ENCODE peak calls at places on chromosome X, in four cellular contexts. One of them, this sample, is unnamed.

GRCh38 chrX:41526925-41527324 is 79.8 kb downstream of the NYX start:
- DNase-seq in mesendoderm: no peak
- DNase-seq in trophoblast cell: no peak
- DNase-seq in H1: no peak
- DNase-seq in this sample: no peak

GRCh38 chrX:20217279-20217678 is 49.4 kb downstream of the RPS6KA3 start:
- DNase-seq in H1: no peak
- DNase-seq in mesendoderm: no peak
- DNase-seq in trophoblast cell: no peak
- DNase-seq in this sample: no peak

GRCh38 chrX:151680805-151681204 is 14.5 kb upstream of the PRRG3 start:
- DNase-seq in H1: peak; percentile 86
- DNase-seq in trophoblast cell: peak; percentile 69
- DNase-seq in mesendoderm: peak; percentile 62
- DNase-seq in this sample: peak; percentile 74

GRCh38 chrX:48045410-48046311 is 25.8 kb downstream of the ZNF630 start:
- DNase-seq in mesendoderm: peak; percentile 79
- DNase-seq in trophoblast cell: peak; percentile 87
- DNase-seq in H1: no peak
- DNase-seq in this sample: no peak

GRCh38 chrX:103656623-103657022 is 27.8 kb downstream of the TCEAL1 start:
- DNase-seq in mesendoderm: no peak
- DNase-seq in H1: no peak
- DNase-seq in trophoblast cell: peak; percentile 61
- DNase-seq in this sample: no peak

GRCh38 chrX:128057421-128057820 is 5.2 kb upstream of the ACTRT1 start:
- DNase-seq in mesendoderm: no peak
- DNase-seq in trophoblast cell: no peak
- DNase-seq in H1: no peak
- DNase-seq in this sample: no peak

GRCh38 chrX:40550069-40550468 is 30.7 kb upstream of the ATP6AP2 start:
- DNase-seq in mesendoderm: no peak
- DNase-seq in H1: no peak
- DNase-seq in trophoblast cell: no peak
- DNase-seq in this sample: no peak

GRCh38 chrX:75107863-75108509 is 48.1 kb downstream of the ABCB7 start:
- DNase-seq in trophoblast cell: no peak
- DNase-seq in H1: no peak
- DNase-seq in mesendoderm: peak; percentile 46
- DNase-seq in this sample: peak; percentile 34

GRCh38 chrX:82666355-82666754 is 841.7 kb upstream of the POU3F4 start:
- DNase-seq in H1: no peak
- DNase-seq in mesendoderm: peak; percentile 44
- DNase-seq in trophoblast cell: no peak
- DNase-seq in this sample: no peak

GRCh38 chrX:13007519-13008188 is 32.7 kb downstream of the TMSB4X start:
- DNase-seq in mesendoderm: no peak
- DNase-seq in H1: no peak
- DNase-seq in trophoblast cell: no peak
- DNase-seq in this sample: no peak

GRCh38 chrX:86806786-86807185 is 658.5 kb downstream of the DACH2 start:
- DNase-seq in mesendoderm: peak; percentile 66
- DNase-seq in trophoblast cell: peak; percentile 37
- DNase-seq in H1: no peak
- DNase-seq in this sample: peak; percentile 28

GRCh38 chrX:68273887-68274286 is 159.4 kb downstream of the OPHN1 start:
- DNase-seq in mesendoderm: peak; percentile 74
- DNase-seq in H1: no peak
- DNase-seq in trophoblast cell: no peak
- DNase-seq in this sample: peak; percentile 29

GRCh38 chrX:152930516-152930915 is 32.6 kb downstream of the ZNF185 start:
- DNase-seq in trophoblast cell: no peak
- DNase-seq in H1: no peak
- DNase-seq in mesendoderm: no peak
- DNase-seq in this sample: no peak

GRCh38 chrX:28135378-28136047 is 154.3 kb upstream of the DCAF8L1 start:
- DNase-seq in H1: no peak
- DNase-seq in trophoblast cell: no peak
- DNase-seq in mesendoderm: no peak
- DNase-seq in this sample: no peak

GRCh38 chrX:38664285-38664684 is 102.9 kb downstream of the TSPAN7 start:
- DNase-seq in trophoblast cell: peak; percentile 47
- DNase-seq in mesendoderm: peak; percentile 48
- DNase-seq in H1: no peak
- DNase-seq in this sample: no peak

GRCh38 chrX:23907106-23907495 is 637 bp downstream of the APOO start:
- DNase-seq in mesendoderm: peak; percentile 37
- DNase-seq in H1: no peak
- DNase-seq in trophoblast cell: no peak
- DNase-seq in this sample: no peak

GRCh38 chrX:80879916-80880315 is 70.2 kb upstream of the BRWD3 start:
- DNase-seq in H1: no peak
- DNase-seq in mesendoderm: peak; percentile 1
- DNase-seq in trophoblast cell: peak; percentile 19
- DNase-seq in this sample: no peak

GRCh38 chrX:112808007-112808406 is 32.6 kb downstream of the AMOT start:
- DNase-seq in trophoblast cell: no peak
- DNase-seq in H1: no peak
- DNase-seq in mesendoderm: no peak
- DNase-seq in this sample: no peak

GRCh38 chrX:27675493-27675892 is 85.3 kb downstream of the DCAF8L2 start:
- DNase-seq in H1: no peak
- DNase-seq in trophoblast cell: peak; percentile 14
- DNase-seq in mesendoderm: peak; percentile 3
- DNase-seq in this sample: no peak

GRCh38 chrX:133215747-133216146 is 2.4 kb downstream of the TFDP3 start:
- DNase-seq in mesendoderm: peak; percentile 37
- DNase-seq in H1: no peak
- DNase-seq in trophoblast cell: peak; percentile 59
- DNase-seq in this sample: no peak

GRCh38 chrX:12919620-12920019 is 13.2 kb downstream of the TLR8 start:
- DNase-seq in mesendoderm: no peak
- DNase-seq in trophoblast cell: no peak
- DNase-seq in H1: no peak
- DNase-seq in this sample: no peak

GRCh38 chrX:106963111-106963510 is 36.9 kb downstream of the MORC4 start:
- DNase-seq in trophoblast cell: no peak
- DNase-seq in H1: no peak
- DNase-seq in mesendoderm: no peak
- DNase-seq in this sample: no peak

GRCh38 chrX:21354725-21355124 is 19.5 kb upstream of the CNKSR2 start:
- DNase-seq in trophoblast cell: peak; percentile 48
- DNase-seq in mesendoderm: no peak
- DNase-seq in H1: no peak
- DNase-seq in this sample: no peak

GRCh38 chrX:74434336-74434735 is 13.0 kb downstream of the SLC16A2 start:
- DNase-seq in trophoblast cell: no peak
- DNase-seq in mesendoderm: no peak
- DNase-seq in H1: no peak
- DNase-seq in this sample: no peak

GRCh38 chrX:122046226-122046625 is 998.8 kb downstream of the GLUD2 start:
- DNase-seq in mesendoderm: no peak
- DNase-seq in trophoblast cell: no peak
- DNase-seq in H1: no peak
- DNase-seq in this sample: no peak

GRCh38 chrX:25941087-25941486 is 197.1 kb upstream of the MAGEB18 start:
- DNase-seq in trophoblast cell: no peak
- DNase-seq in H1: no peak
- DNase-seq in mesendoderm: no peak
- DNase-seq in this sample: no peak

GRCh38 chrX:132837971-132838370 is 120.5 kb downstream of the HS6ST2 start:
- DNase-seq in trophoblast cell: no peak
- DNase-seq in H1: no peak
- DNase-seq in mesendoderm: no peak
- DNase-seq in this sample: no peak

GRCh38 chrX:149248073-149248625 is 257.0 kb downstream of the IDS start:
- DNase-seq in H1: no peak
- DNase-seq in trophoblast cell: no peak
- DNase-seq in mesendoderm: no peak
- DNase-seq in this sample: no peak

GRCh38 chrX:72536542-72536941 is 36.1 kb downstream of the HDAC8 start:
- DNase-seq in mesendoderm: no peak
- DNase-seq in trophoblast cell: no peak
- DNase-seq in H1: no peak
- DNase-seq in this sample: no peak

GRCh38 chrX:65990702-65991101 is 49.2 kb downstream of the VSIG4 start:
- DNase-seq in trophoblast cell: no peak
- DNase-seq in mesendoderm: no peak
- DNase-seq in H1: no peak
- DNase-seq in this sample: no peak

GRCh38 chrX:120672841-120673530 is 43.1 kb upstream of the C1GALT1C1 start:
- DNase-seq in trophoblast cell: no peak
- DNase-seq in mesendoderm: no peak
- DNase-seq in H1: no peak
- DNase-seq in this sample: no peak

GRCh38 chrX:1397441-1397840 is 5.5 kb upstream of the SLC25A6 start:
- DNase-seq in mesendoderm: no peak
- DNase-seq in H1: no peak
- DNase-seq in trophoblast cell: no peak
- DNase-seq in this sample: no peak

GRCh38 chrX:24371391-24371972 is 11.0 kb downstream of the SUPT20HL1 start:
- DNase-seq in trophoblast cell: peak; percentile 65
- DNase-seq in H1: peak; percentile 72
- DNase-seq in mesendoderm: peak; percentile 78
- DNase-seq in this sample: peak; percentile 89

GRCh38 chrX:20995829-20996228 is 378.4 kb upstream of the CNKSR2 start:
- DNase-seq in mesendoderm: peak; percentile 10
- DNase-seq in H1: no peak
- DNase-seq in trophoblast cell: no peak
- DNase-seq in this sample: no peak

GRCh38 chrX:103941201-103941975 is 21.0 kb upstream of the TMSB15B start:
- DNase-seq in mesendoderm: peak; percentile 34
- DNase-seq in trophoblast cell: peak; percentile 51
- DNase-seq in H1: no peak
- DNase-seq in this sample: no peak

GRCh38 chrX:51759055-51759454 is 15.8 kb downstream of the GSPT2 start:
- DNase-seq in trophoblast cell: no peak
- DNase-seq in mesendoderm: peak; percentile 54
- DNase-seq in H1: no peak
- DNase-seq in this sample: no peak

GRCh38 chrX:140157611-140158010 is 192.3 kb upstream of the CXorf66 start:
- DNase-seq in trophoblast cell: no peak
- DNase-seq in H1: no peak
- DNase-seq in mesendoderm: peak; percentile 45
- DNase-seq in this sample: no peak

GRCh38 chrX:1483843-1484637 is 31.3 kb upstream of the ASMTL start:
- DNase-seq in trophoblast cell: no peak
- DNase-seq in H1: no peak
- DNase-seq in mesendoderm: no peak
- DNase-seq in this sample: no peak

GRCh38 chrX:100768679-100769338 is 36.9 kb upstream of the SYTL4 start:
- DNase-seq in H1: peak; percentile 91
- DNase-seq in trophoblast cell: peak; percentile 88
- DNase-seq in mesendoderm: peak; percentile 72
- DNase-seq in this sample: peak; percentile 75

DNA sequence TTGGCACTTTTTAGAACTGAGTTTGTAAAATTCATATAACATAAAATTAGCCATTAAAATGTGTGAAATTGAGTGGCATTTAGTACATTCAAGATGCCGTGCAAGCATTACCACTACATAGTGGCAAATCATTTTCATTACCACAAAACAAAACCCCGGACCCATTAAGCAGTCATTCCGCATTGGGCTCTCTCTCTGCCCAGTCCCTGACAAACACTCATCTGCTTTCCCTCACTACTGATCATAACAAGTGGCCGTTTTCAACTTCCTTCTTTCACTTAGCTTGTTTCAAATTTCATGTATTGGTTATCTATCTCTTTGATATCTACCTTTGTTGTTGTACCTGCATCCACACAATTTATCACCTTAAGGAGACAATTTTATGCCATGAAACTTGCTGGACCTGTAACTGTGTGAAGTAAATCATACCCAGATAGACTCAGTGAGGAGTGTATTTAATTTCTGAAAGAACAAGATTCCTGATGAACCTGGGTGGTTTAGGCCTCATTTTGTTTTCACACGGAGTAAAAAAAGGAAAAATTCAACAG is 202.1 kb downstream of the OR13H1 start:
- DNase-seq in mesendoderm: no peak
- DNase-seq in trophoblast cell: no peak
- DNase-seq in H1: no peak
- DNase-seq in this sample: no peak
- H3K9ac ChIP-seq in mesendoderm: no peak overlapping the region
- H3K9ac ChIP-seq in trophoblast cell: no peak overlapping the region
- H3K9ac ChIP-seq in H1: no peak overlapping the region
- H3K9ac ChIP-seq in this sample: no peak overlapping the region

GRCh38 chrX:16727637-16728036 is 8.2 kb downstream of the SYAP1 start:
- DNase-seq in trophoblast cell: no peak
- DNase-seq in H1: no peak
- DNase-seq in mesendoderm: no peak
- DNase-seq in this sample: no peak
- H3K79me2 ChIP-seq in trophoblast cell: no peaks in the 10 kb centered on the region
- H3K79me2 ChIP-seq in H1: peaks cover 38% of the 10 kb centered on the region
- H3K79me2 ChIP-seq in mesendoderm: peaks cover 13% of the 10 kb centered on the region
- H3K79me2 ChIP-seq in this sample: peaks cover 19% of the 10 kb centered on the region

GRCh38 chrX:29634516-29634915 is 580.8 kb upstream of the MAGEB2 start:
- DNase-seq in trophoblast cell: no peak
- DNase-seq in H1: no peak
- DNase-seq in mesendoderm: no peak
- DNase-seq in this sample: no peak
- H2BK120ac ChIP-seq in trophoblast cell: no peak overlapping the region
- H2BK120ac ChIP-seq in H1: no peak overlapping the region
- H2BK120ac ChIP-seq in mesendoderm: no peak overlapping the region
- H2BK120ac ChIP-seq in this sample: no peak overlapping the region

GRCh38 chrX:46165866-46166265 is 379.4 kb downstream of the ZNF674 start:
- DNase-seq in H1: no peak
- DNase-seq in mesendoderm: no peak
- DNase-seq in trophoblast cell: no peak
- DNase-seq in this sample: no peak

GRCh38 chrX:46168254-46168653 is 377.0 kb downstream of the ZNF674 start:
- DNase-seq in trophoblast cell: no peak
- DNase-seq in H1: no peak
- DNase-seq in mesendoderm: no peak
- DNase-seq in this sample: no peak

GRCh38 chrX:46169808-46170207 is 375.4 kb downstream of the ZNF674 start:
- DNase-seq in mesendoderm: no peak
- DNase-seq in H1: no peak
- DNase-seq in trophoblast cell: peak; percentile 57
- DNase-seq in this sample: no peak

GRCh38 chrX:46165411-46165810 is 379.8 kb downstream of the ZNF674 start:
- DNase-seq in mesendoderm: peak; percentile 1
- DNase-seq in H1: no peak
- DNase-seq in trophoblast cell: peak; percentile 40
- DNase-seq in this sample: no peak
- H3K9ac ChIP-seq in mesendoderm: no peak overlapping the region
- H3K9ac ChIP-seq in H1: no peak overlapping the region
- H3K9ac ChIP-seq in trophoblast cell: no peak overlapping the region
- H3K9ac ChIP-seq in this sample: no peak overlapping the region

This sample was measured in H9.